ENCODE peak calls at places on chromosomes 13 and 19, in five cellular contexts. K is lower leg skin, D is sigmoid colon, Z is heart left ventricle, J is tibial nerve. B is an unnamed sample.

GRCh38 chr13:73599232-73600128 is 534.7 kb downstream of the KLF12 start:
- DNase-seq in K (no peak), J (no peak), D (no peak), Z (no peak), B (no peak)

GRCh38 chr13:114063545-114064515 is 68.6 kb downstream of the RASA3 start:
- DNase-seq in J (peak; percentile 46), K (no peak), Z (peak; percentile 48), D (peak; percentile 90), B (peak; percentile 81)

GRCh38 chr19:15631817-15632216 is 8.9 kb upstream of the CYP4F3 start:
- DNase-seq in J (no peak), Z (no peak), D (no peak), K (no peak), B (no peak)

GRCh38 chr13:114049026-114049425 is 75.2 kb upstream of the C13orf46 start:
- DNase-seq in J (no peak), Z (no peak), K (no peak), D (no peak), B (no peak)

GRCh38 chr13:77397636-77398035 is 70.7 kb upstream of the MYCBP2 start:
- DNase-seq in D (no peak), J (no peak), K (no peak), Z (no peak), B (no peak)

GRCh38 chr19:12000152-12000981 is 35.1 kb downstream of the ZNF433 start:
- DNase-seq in Z (no peak), J (no peak), D (no peak), K (no peak), B (no peak)

GRCh38 chr13:23771966-23772365 is 117.2 kb downstream of the MIPEP start:
- DNase-seq in D (no peak), J (no peak), Z (no peak), K (no peak), B (no peak)

GRCh38 chr13:110554946-110555345 is 6.6 kb downstream of the RAB20 start:
- DNase-seq in J (no peak), D (peak; percentile 48), K (no peak), Z (no peak), B (no peak)

GRCh38 chr19:46073268-46073922 is 32.6 kb upstream of the IGFL4 start:
- DNase-seq in D (no peak), Z (no peak), J (no peak), K (no peak), B (no peak)

GRCh38 chr13:24664726-24665409 is 15.3 kb upstream of the ATP12A start:
- DNase-seq in K (peak; percentile 20), Z (no peak), D (no peak), J (no peak), B (no peak)

GRCh38 chr13:108897955-108898354 is 268.5 kb downstream of the MYO16 start:
- DNase-seq in D (no peak), K (no peak), J (no peak), Z (no peak), B (no peak)

GRCh38 chr13:91955546-91956355 is 557.3 kb downstream of the GPC5 start:
- DNase-seq in J (no peak), K (no peak), D (no peak), Z (no peak), B (no peak)

GRCh38 chr19:10113964-10114650 is 2.6 kb downstream of the P2RY11 start:
- DNase-seq in D (no peak), K (no peak), J (no peak), Z (no peak), B (no peak)

GRCh38 chr19:41999071-41999877 is 5.2 kb upstream of the ATP1A3 start:
- DNase-seq in K (no peak), D (no peak), J (no peak), Z (no peak), B (no peak)

GRCh38 chr13:109945206-109945960 is 159.0 kb upstream of the IRS2 start:
- DNase-seq in Z (no peak), K (no peak), J (no peak), D (no peak), B (peak; percentile 57)

GRCh38 chr19:14611051-14611450 is 28.2 kb downstream of the CLEC17A start:
- DNase-seq in J (no peak), K (no peak), Z (no peak), D (no peak), B (no peak)

GRCh38 chr19:14603990-14604387 is 21.1 kb downstream of the CLEC17A start:
- DNase-seq in J (no peak), D (no peak), Z (no peak), K (no peak), B (no peak)

GRCh38 chr19:14606627-14607026 is 23.7 kb downstream of the CLEC17A start:
- DNase-seq in D (no peak), J (no peak), Z (no peak), K (no peak), B (no peak)
- TF ChIP-seq POLR2A in D (no peak), J (no peak), Z (no peak), K (no peak), B (no peak)

GRCh38 chr19:49665301-49666119 is at the start of the genes BCL2L12 and IRF3:
- DNase-seq in D (peak; percentile 99), J (peak; percentile 97), Z (peak; percentile 98), K (peak; percentile 100), B (peak; percentile 95)
- TF ChIP-seq POLR2A in D (peak; percentile 70), J (peak; percentile 64), Z (peak; percentile 76), K (peak; percentile 62), B (peak; percentile 72)

GRCh38 chr19:13839938-13840750 is 36.8 kb upstream of the NANOS3 start:
- DNase-seq in K (peak; percentile 95), Z (peak; percentile 60), J (no peak), D (peak; percentile 84), B (peak; percentile 82)
- TF ChIP-seq POLR2A in K (no peak), Z (peak; percentile 38), J (no peak), D (peak; percentile 12), B (peak; percentile 46)

GRCh38 chr19:49361438-49362047 is 673 bp downstream of the TEAD2 start:
- DNase-seq in K (peak; percentile 95), D (peak; percentile 95), J (peak; percentile 55), Z (peak; percentile 90), B (peak; percentile 73)

GRCh38 chr19:49362926-49363264 is 679 bp upstream of the TEAD2 start:
- DNase-seq in K (no peak), Z (peak; percentile 51), D (peak; percentile 86), J (no peak), B (peak; percentile 39)

GRCh38 chr19:49364083-49364687 is 508 bp downstream of the DKKL1 start:
- DNase-seq in D (no peak), J (no peak), Z (no peak), K (no peak), B (no peak)

GRCh38 chr19:49363265-49364082 is at the start of gene DKKL1:
- DNase-seq in D (peak; percentile 100), Z (peak; percentile 98), K (peak; percentile 100), J (peak; percentile 100), B (peak; percentile 96)

DNA sequence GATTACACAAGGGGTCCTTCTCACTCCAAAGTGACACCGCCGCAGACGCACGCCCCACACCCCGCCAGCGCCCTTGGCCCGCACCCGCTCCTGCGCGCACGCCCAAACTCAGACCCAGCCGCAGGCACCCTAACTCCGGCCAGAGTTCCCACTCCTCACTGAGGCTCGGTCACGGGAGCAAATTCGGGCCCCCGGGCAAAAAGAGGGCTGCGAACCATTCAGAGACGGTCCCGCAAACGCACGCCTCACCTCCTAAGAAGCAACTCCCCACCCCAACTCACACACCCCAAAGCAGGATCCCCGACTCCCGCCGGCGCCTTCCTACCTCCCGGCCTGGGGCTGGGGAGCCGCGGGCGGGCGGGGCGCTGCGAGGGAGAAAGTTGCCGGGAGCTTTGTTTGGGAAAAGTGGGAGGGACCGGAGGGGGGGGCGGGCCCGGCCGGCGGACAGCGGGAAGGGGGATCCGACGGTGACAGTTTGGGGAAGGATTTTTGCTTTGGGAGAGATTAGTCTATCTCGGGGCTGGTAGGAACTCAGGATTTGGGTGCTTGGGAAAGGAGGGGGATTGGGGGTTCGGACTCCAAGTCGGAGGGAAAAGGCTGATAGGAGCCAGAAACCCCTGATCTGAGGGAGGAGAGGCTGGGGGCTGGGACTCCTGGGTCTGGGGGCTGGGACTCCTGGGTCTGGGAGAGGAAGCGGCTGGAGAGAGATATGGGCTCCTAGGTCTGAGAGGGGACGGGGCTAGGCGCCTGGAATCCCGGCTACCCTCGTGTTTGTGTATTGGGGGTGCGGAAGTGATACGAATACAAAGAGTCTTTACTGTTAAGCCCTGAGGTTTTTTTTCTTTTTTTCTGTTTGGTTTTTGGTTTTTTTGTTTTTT is at the start of gene TEAD2:
- DNase-seq in D (peak; percentile 91), J (peak; percentile 68), K (peak; percentile 95), Z (peak; percentile 89), B (peak; percentile 75)
- TF ChIP-seq POLR2A in D (peak; percentile 58), J (no peak), K (no peak), Z (peak; percentile 61), B (peak; percentile 21)